ENCODE peak calls at places on chromosomes 3 and 15, in five cellular contexts. C is lower lobe of right lung, H is trophoblast cell, E is adrenal gland, A is breast epithelium. J is an unnamed sample.

GRCh38 chr3:169454823-169455222 is 208.7 kb downstream of the MECOM start:
- DNase-seq in C (no peak), H (peak; percentile 60), E (no peak), A (no peak), J (no peak)

GRCh38 chr3:192727032-192727847 is at the start of gene FGF12:
- DNase-seq in C (peak; percentile 61), H (peak; percentile 56), E (peak; percentile 28), A (peak; percentile 20), J (peak; percentile 84)

GRCh38 chr3:8764528-8764927 is 4.9 kb downstream of the OXTR start:
- DNase-seq in C (no peak), H (no peak), E (no peak), A (no peak), J (no peak)

GRCh38 chr3:122146466-122146865 is 37.0 kb upstream of the CASR start:
- DNase-seq in C (no peak), H (no peak), E (no peak), A (no peak), J (no peak)

GRCh38 chr3:193544289-193544688 is 10.4 kb downstream of the ATP13A4 start:
- DNase-seq in C (no peak), H (no peak), E (no peak), A (no peak), J (no peak)

GRCh38 chr3:12073106-12073505 is 68.9 kb downstream of the SYN2 start:
- DNase-seq in C (no peak), H (no peak), E (no peak), A (no peak), J (no peak)

GRCh38 chr3:71753716-71754609 is at the start of gene GPR27:
- DNase-seq in C (peak; percentile 55), H (peak; percentile 49), E (no peak), A (no peak), J (peak; percentile 60)

GRCh38 chr15:98715890-98716443 is 67.6 kb downstream of the IGF1R start:
- DNase-seq in C (no peak), H (no peak), E (no peak), A (no peak), J (no peak)

GRCh38 chr3:29914861-29915524 is 634.1 kb downstream of the RBMS3 start:
- DNase-seq in C (no peak), H (peak; percentile 69), E (no peak), A (no peak), J (no peak)

GRCh38 chr3:73846951-73847350 is 222.2 kb upstream of the PDZRN3 start:
- DNase-seq in C (no peak), H (no peak), E (no peak), A (no peak), J (no peak)
- H3K27ac ChIP-seq in C (no peak overlapping the region), H (no peak overlapping the region), E (no peak overlapping the region), A (no peak overlapping the region), J (no peak overlapping the region)

GRCh38 chr15:99717129-99718024 is 15.9 kb downstream of the LYSMD4 start:
- DNase-seq in C (no peak), H (no peak), E (no peak), A (peak; percentile 12), J (peak; percentile 79)

GRCh38 chr15:99719096-99719541 is 14.1 kb downstream of the LYSMD4 start:
- DNase-seq in C (no peak), H (no peak), E (no peak), A (peak; percentile 6), J (no peak)

GRCh38 chr15:99720533-99720932 is 12.7 kb downstream of the LYSMD4 start:
- DNase-seq in C (no peak), H (peak; percentile 55), E (no peak), A (peak; percentile 10), J (no peak)

GRCh38 chr15:99716540-99716939 is 16.7 kb downstream of the LYSMD4 start:
- DNase-seq in C (no peak), H (no peak), E (no peak), A (no peak), J (no peak)

DNA sequence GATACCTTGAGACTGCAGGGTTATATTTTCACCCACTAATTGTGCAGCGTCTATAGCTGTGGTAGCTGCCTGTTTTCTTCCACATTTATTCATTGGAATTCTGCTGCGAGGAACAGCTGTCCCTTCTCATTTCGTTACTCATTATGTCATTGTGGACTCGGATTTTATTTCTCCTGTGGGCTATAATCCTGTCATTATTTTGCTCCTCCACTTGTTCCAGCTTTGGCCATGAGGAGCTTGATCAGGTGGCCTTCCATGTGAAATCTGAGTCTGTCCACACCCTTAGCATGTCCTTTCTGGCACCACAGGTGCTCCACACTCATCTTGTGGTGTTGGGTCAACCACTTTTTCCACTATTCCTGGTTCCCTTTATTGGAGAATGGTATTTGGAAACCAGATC is 14.8 kb downstream of the LYSMD4 start:
- DNase-seq in C (no peak), H (no peak), E (no peak), A (no peak), J (no peak)
- H3K4me1 ChIP-seq in C (peaks cover 14% of the 10 kb centered on the region), H (no peaks in the 10 kb centered on the region), E (no peaks in the 10 kb centered on the region), A (peaks cover 9% of the 10 kb centered on the region), J (peaks cover 15% of the 10 kb centered on the region)

GRCh38 chr3:177524742-177525141 is 327.5 kb upstream of the TBL1XR1 start:
- DNase-seq in C (no peak), H (no peak), E (no peak), A (no peak), J (no peak)

GRCh38 chr3:177523991-177524438 is 326.7 kb upstream of the TBL1XR1 start:
- DNase-seq in C (no peak), H (no peak), E (no peak), A (no peak), J (no peak)

GRCh38 chr3:177521305-177521704 is 324.0 kb upstream of the TBL1XR1 start:
- DNase-seq in C (peak; percentile 84), H (peak; percentile 78), E (no peak), A (peak; percentile 72), J (no peak)

GRCh38 chr3:177522051-177522450 is 324.8 kb upstream of the TBL1XR1 start:
- DNase-seq in C (no peak), H (no peak), E (no peak), A (no peak), J (no peak)

DNA sequence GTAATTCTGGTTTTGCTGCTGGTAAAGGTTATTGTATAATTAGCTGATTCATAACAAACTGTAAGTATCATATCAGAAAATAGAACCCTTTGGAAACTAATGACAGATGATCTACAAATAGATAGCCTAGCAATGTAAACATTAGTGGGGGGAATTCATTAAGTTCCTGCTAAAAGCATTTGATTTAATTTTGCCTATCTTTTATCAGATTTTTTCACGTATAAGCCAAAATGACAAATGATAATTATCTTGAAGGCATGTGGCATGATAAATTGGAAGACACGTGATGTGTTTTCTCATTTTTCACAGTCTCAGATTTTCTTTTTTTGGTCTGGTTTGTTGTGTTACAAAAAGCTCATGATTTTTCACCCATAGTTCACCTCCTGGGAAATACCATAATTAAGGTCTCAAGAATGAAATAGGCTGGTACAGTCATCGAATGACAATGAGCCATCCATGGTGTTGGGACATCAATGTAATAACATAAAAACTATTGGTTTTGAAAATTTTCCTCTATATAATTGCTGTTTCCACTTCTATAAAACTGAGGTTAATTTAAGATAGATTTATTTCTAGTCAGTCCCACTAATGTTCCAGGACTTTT is 325.9 kb upstream of the TBL1XR1 start:
- DNase-seq in C (no peak), H (no peak), E (no peak), A (no peak), J (no peak)
- H3K27ac ChIP-seq in C (no peak overlapping the region), H (no peak overlapping the region), E (no peak overlapping the region), A (no peak overlapping the region), J (no peak overlapping the region)

DNA sequence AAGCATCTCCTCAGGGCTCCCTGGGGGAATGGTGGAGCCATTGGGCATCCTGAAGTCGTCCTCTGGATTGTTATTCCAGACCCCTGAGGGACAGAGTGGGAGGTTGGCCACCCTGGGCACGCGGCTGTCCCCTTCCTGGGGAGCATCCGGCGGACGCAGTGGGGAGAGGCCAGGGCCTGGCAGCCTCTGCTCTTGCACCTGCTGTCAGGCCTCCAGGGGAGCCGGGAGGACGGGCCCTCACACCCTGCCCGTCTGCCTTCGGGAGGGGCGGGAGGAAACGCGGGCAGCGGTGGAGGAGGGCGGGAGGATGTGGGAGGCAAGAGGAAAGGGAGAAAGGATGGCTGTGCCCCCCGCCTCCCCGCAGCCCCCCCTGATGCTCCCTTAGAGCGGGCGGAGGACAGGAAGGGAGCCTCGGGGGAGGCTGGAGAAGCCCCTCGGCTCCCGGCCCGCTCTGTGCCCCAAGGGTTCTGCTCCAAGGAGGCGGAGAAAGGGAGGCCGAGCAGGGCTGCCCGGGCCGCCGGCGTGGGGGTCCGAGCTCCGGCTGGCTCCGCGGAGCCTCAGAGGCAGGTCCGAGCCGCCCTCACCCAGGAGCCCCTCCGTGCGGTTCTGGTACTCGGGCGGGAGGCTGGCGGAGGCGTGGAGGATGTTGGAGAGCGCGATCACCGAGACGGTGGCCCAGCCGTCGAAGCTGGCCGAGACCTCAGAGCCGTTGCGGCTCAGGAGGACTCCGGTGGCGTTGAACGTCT is 40.9 kb downstream of the MUC20 start:
- DNase-seq in C (peak; percentile 35), H (no peak), E (no peak), A (no peak), J (no peak)
- H3K4me1 ChIP-seq in C (peaks cover 8% of the 10 kb centered on the region), H (no peaks in the 10 kb centered on the region), E (no peaks in the 10 kb centered on the region), A (no peaks in the 10 kb centered on the region), J (no peaks in the 10 kb centered on the region)

GRCh38 chr3:9915252-9916141 is 1.4 kb upstream of the IL17RC start:
- DNase-seq in C (peak; percentile 86), H (peak; percentile 77), E (peak; percentile 76), A (peak; percentile 53), J (peak; percentile 91)
- H3K27ac ChIP-seq in C (peak overlapping the region; percentile 90), H (peak overlapping the region; percentile 83), E (peak overlapping the region; percentile 93), A (peak overlapping the region; percentile 93), J (peak overlapping the region; percentile 77)

DNA sequence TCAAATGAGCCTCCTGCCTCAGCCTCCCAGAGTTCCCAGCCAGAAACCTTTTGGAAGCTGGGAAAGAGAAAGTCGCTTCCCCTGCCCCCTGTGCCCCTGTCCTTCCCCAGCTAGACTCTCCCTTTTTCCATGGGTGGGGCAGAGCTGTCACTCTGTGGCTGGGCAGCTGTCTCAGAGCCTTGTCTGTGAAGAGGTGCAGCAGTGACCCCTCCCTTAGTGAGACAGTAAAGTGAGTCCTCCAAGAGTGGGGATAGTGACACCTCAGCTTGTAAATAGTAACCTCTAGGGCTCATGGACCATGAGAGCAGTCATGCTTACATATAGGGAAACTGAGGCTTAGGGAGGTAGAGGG is 76.3 kb downstream of the SMAD6 start:
- DNase-seq in C (no peak), H (no peak), E (no peak), A (no peak), J (no peak)
- H3K4me1 ChIP-seq in C (peaks cover 26% of the 10 kb centered on the region), H (peaks cover 32% of the 10 kb centered on the region), E (peaks cover 5% of the 10 kb centered on the region), A (no peaks in the 10 kb centered on the region), J (peaks cover 35% of the 10 kb centered on the region)